ENCODE peak calls at places on chromosomes 5 and 9, in ten cellular contexts. One of them, this sample, is unnamed.

GRCh38 chr5:68747077-68747420 is 346.8 kb upstream of the SLC30A5 start:
- DNase-seq in IMR-90: no peak
- DNase-seq in choroid plexus epithelial cell: no peak
- DNase-seq in HAP-1: no peak
- DNase-seq in naive thymus-derived CD4-positive, alpha-beta T cell: no peak
- DNase-seq in heart left ventricle: no peak
- DNase-seq in mesendoderm: no peak
- DNase-seq in coronary artery: no peak
- DNase-seq in stomach: no peak
- DNase-seq in CD8-positive, alpha-beta memory T cell: no peak
- DNase-seq in this sample: no peak

GRCh38 chr5:146368137-146368536 is 29.5 kb downstream of the POU4F3 start:
- DNase-seq in stomach: no peak
- DNase-seq in choroid plexus epithelial cell: peak
- DNase-seq in HAP-1: no peak
- DNase-seq in heart left ventricle: no peak
- DNase-seq in naive thymus-derived CD4-positive, alpha-beta T cell: no peak
- DNase-seq in coronary artery: no peak
- DNase-seq in mesendoderm: no peak
- DNase-seq in CD8-positive, alpha-beta memory T cell: no peak
- DNase-seq in IMR-90: no peak
- DNase-seq in this sample: peak

GRCh38 chr9:128055222-128056040 is 11.7 kb downstream of the NAIF1 start:
- DNase-seq in choroid plexus epithelial cell: peak
- DNase-seq in HAP-1: no peak
- DNase-seq in mesendoderm: peak
- DNase-seq in CD8-positive, alpha-beta memory T cell: no peak
- DNase-seq in coronary artery: peak
- DNase-seq in IMR-90: no peak
- DNase-seq in stomach: peak
- DNase-seq in naive thymus-derived CD4-positive, alpha-beta T cell: no peak
- DNase-seq in heart left ventricle: peak
- DNase-seq in this sample: peak

GRCh38 chr5:31194458-31194808 is 947 bp downstream of the CDH6 start:
- DNase-seq in IMR-90: peak
- DNase-seq in HAP-1: peak
- DNase-seq in heart left ventricle: no peak
- DNase-seq in naive thymus-derived CD4-positive, alpha-beta T cell: no peak
- DNase-seq in coronary artery: no peak
- DNase-seq in CD8-positive, alpha-beta memory T cell: no peak
- DNase-seq in stomach: no peak
- DNase-seq in mesendoderm: no peak
- DNase-seq in choroid plexus epithelial cell: peak
- DNase-seq in this sample: peak

GRCh38 chr5:157729858-157730257 is 1.4 kb upstream of the THG1L start:
- DNase-seq in IMR-90: no peak
- DNase-seq in HAP-1: no peak
- DNase-seq in coronary artery: no peak
- DNase-seq in CD8-positive, alpha-beta memory T cell: no peak
- DNase-seq in naive thymus-derived CD4-positive, alpha-beta T cell: no peak
- DNase-seq in choroid plexus epithelial cell: no peak
- DNase-seq in heart left ventricle: no peak
- DNase-seq in stomach: no peak
- DNase-seq in mesendoderm: no peak
- DNase-seq in this sample: no peak

GRCh38 chr9:126363847-126364671 is 37.4 kb downstream of the MVB12B start:
- DNase-seq in IMR-90: peak
- DNase-seq in stomach: no peak
- DNase-seq in choroid plexus epithelial cell: no peak
- DNase-seq in naive thymus-derived CD4-positive, alpha-beta T cell: no peak
- DNase-seq in HAP-1: no peak
- DNase-seq in mesendoderm: no peak
- DNase-seq in coronary artery: no peak
- DNase-seq in heart left ventricle: no peak
- DNase-seq in CD8-positive, alpha-beta memory T cell: no peak
- DNase-seq in this sample: peak

GRCh38 chr5:74130141-74130897 is 504.3 kb downstream of the ARHGEF28 start:
- DNase-seq in choroid plexus epithelial cell: no peak
- DNase-seq in IMR-90: no peak
- DNase-seq in CD8-positive, alpha-beta memory T cell: no peak
- DNase-seq in naive thymus-derived CD4-positive, alpha-beta T cell: no peak
- DNase-seq in coronary artery: no peak
- DNase-seq in HAP-1: no peak
- DNase-seq in mesendoderm: peak
- DNase-seq in stomach: no peak
- DNase-seq in heart left ventricle: no peak
- DNase-seq in this sample: no peak

GRCh38 chr5:54610197-54610898 is 92.8 kb downstream of the SNX18 start:
- DNase-seq in naive thymus-derived CD4-positive, alpha-beta T cell: peak
- DNase-seq in mesendoderm: peak
- DNase-seq in coronary artery: no peak
- DNase-seq in IMR-90: no peak
- DNase-seq in HAP-1: no peak
- DNase-seq in CD8-positive, alpha-beta memory T cell: peak
- DNase-seq in stomach: no peak
- DNase-seq in heart left ventricle: no peak
- DNase-seq in choroid plexus epithelial cell: peak
- DNase-seq in this sample: no peak

GRCh38 chr5:16134204-16134603 is 45.4 kb downstream of the MARCHF11 start:
- DNase-seq in HAP-1: no peak
- DNase-seq in CD8-positive, alpha-beta memory T cell: no peak
- DNase-seq in naive thymus-derived CD4-positive, alpha-beta T cell: no peak
- DNase-seq in choroid plexus epithelial cell: no peak
- DNase-seq in coronary artery: no peak
- DNase-seq in mesendoderm: no peak
- DNase-seq in stomach: no peak
- DNase-seq in IMR-90: no peak
- DNase-seq in heart left ventricle: no peak
- DNase-seq in this sample: no peak

GRCh38 chr5:139419793-139420192 is 15.9 kb upstream of the SPATA24 start:
- DNase-seq in stomach: no peak
- DNase-seq in naive thymus-derived CD4-positive, alpha-beta T cell: no peak
- DNase-seq in IMR-90: no peak
- DNase-seq in HAP-1: no peak
- DNase-seq in heart left ventricle: no peak
- DNase-seq in CD8-positive, alpha-beta memory T cell: no peak
- DNase-seq in mesendoderm: peak
- DNase-seq in coronary artery: no peak
- DNase-seq in choroid plexus epithelial cell: no peak
- DNase-seq in this sample: no peak

GRCh38 chr9:37550781-37551180 is 25.4 kb downstream of the FBXO10 start:
- DNase-seq in coronary artery: no peak
- DNase-seq in CD8-positive, alpha-beta memory T cell: no peak
- DNase-seq in choroid plexus epithelial cell: peak
- DNase-seq in HAP-1: no peak
- DNase-seq in IMR-90: peak
- DNase-seq in mesendoderm: no peak
- DNase-seq in naive thymus-derived CD4-positive, alpha-beta T cell: no peak
- DNase-seq in stomach: no peak
- DNase-seq in heart left ventricle: no peak
- DNase-seq in this sample: peak

GRCh38 chr9:130482463-130482862 is 37.7 kb downstream of the ASS1 start:
- DNase-seq in CD8-positive, alpha-beta memory T cell: no peak
- DNase-seq in mesendoderm: peak
- DNase-seq in HAP-1: no peak
- DNase-seq in choroid plexus epithelial cell: peak
- DNase-seq in stomach: no peak
- DNase-seq in coronary artery: no peak
- DNase-seq in heart left ventricle: no peak
- DNase-seq in IMR-90: no peak
- DNase-seq in naive thymus-derived CD4-positive, alpha-beta T cell: no peak
- DNase-seq in this sample: no peak

GRCh38 chr5:96024683-96025475 is 63.2 kb upstream of the ELL2 start:
- DNase-seq in IMR-90: no peak
- DNase-seq in choroid plexus epithelial cell: no peak
- DNase-seq in heart left ventricle: no peak
- DNase-seq in coronary artery: no peak
- DNase-seq in CD8-positive, alpha-beta memory T cell: no peak
- DNase-seq in naive thymus-derived CD4-positive, alpha-beta T cell: no peak
- DNase-seq in mesendoderm: no peak
- DNase-seq in HAP-1: no peak
- DNase-seq in stomach: no peak
- DNase-seq in this sample: no peak

GRCh38 chr5:92518318-92518913 is 1062.6 kb downstream of the NR2F1-AS1 start:
- DNase-seq in HAP-1: peak
- DNase-seq in CD8-positive, alpha-beta memory T cell: no peak
- DNase-seq in heart left ventricle: no peak
- DNase-seq in stomach: no peak
- DNase-seq in choroid plexus epithelial cell: peak
- DNase-seq in mesendoderm: peak
- DNase-seq in coronary artery: no peak
- DNase-seq in naive thymus-derived CD4-positive, alpha-beta T cell: no peak
- DNase-seq in IMR-90: peak
- DNase-seq in this sample: peak

GRCh38 chr9:112332272-112332671 is 1.1 kb downstream of the PTBP3 start:
- DNase-seq in naive thymus-derived CD4-positive, alpha-beta T cell: peak
- DNase-seq in IMR-90: no peak
- DNase-seq in CD8-positive, alpha-beta memory T cell: no peak
- DNase-seq in HAP-1: no peak
- DNase-seq in choroid plexus epithelial cell: no peak
- DNase-seq in coronary artery: no peak
- DNase-seq in stomach: no peak
- DNase-seq in mesendoderm: no peak
- DNase-seq in heart left ventricle: no peak
- DNase-seq in this sample: peak

GRCh38 chr9:133873006-133873780 is 118.9 kb downstream of the VAV2 start:
- DNase-seq in stomach: no peak
- DNase-seq in choroid plexus epithelial cell: no peak
- DNase-seq in heart left ventricle: no peak
- DNase-seq in mesendoderm: no peak
- DNase-seq in coronary artery: no peak
- DNase-seq in naive thymus-derived CD4-positive, alpha-beta T cell: no peak
- DNase-seq in HAP-1: no peak
- DNase-seq in CD8-positive, alpha-beta memory T cell: no peak
- DNase-seq in IMR-90: no peak
- DNase-seq in this sample: no peak

GRCh38 chr9:93908591-93909241 is 46.4 kb downstream of the BARX1 start:
- DNase-seq in IMR-90: no peak
- DNase-seq in coronary artery: no peak
- DNase-seq in heart left ventricle: no peak
- DNase-seq in HAP-1: peak
- DNase-seq in CD8-positive, alpha-beta memory T cell: no peak
- DNase-seq in stomach: peak
- DNase-seq in naive thymus-derived CD4-positive, alpha-beta T cell: peak
- DNase-seq in choroid plexus epithelial cell: peak
- DNase-seq in mesendoderm: no peak
- DNase-seq in this sample: no peak

GRCh38 chr9:129407905-129408452 is 212.9 kb downstream of the C9orf50 start:
- DNase-seq in naive thymus-derived CD4-positive, alpha-beta T cell: no peak
- DNase-seq in heart left ventricle: no peak
- DNase-seq in HAP-1: no peak
- DNase-seq in coronary artery: no peak
- DNase-seq in IMR-90: no peak
- DNase-seq in choroid plexus epithelial cell: no peak
- DNase-seq in mesendoderm: no peak
- DNase-seq in stomach: no peak
- DNase-seq in CD8-positive, alpha-beta memory T cell: no peak
- DNase-seq in this sample: no peak
- H3K4me3 ChIP-seq in naive thymus-derived CD4-positive, alpha-beta T cell: no peak
- H3K4me3 ChIP-seq in heart left ventricle: no peak
- H3K4me3 ChIP-seq in HAP-1: no peak
- H3K4me3 ChIP-seq in coronary artery: no peak
- H3K4me3 ChIP-seq in IMR-90: no peak
- H3K4me3 ChIP-seq in choroid plexus epithelial cell: no peak
- H3K4me3 ChIP-seq in mesendoderm: no peak
- H3K4me3 ChIP-seq in stomach: no peak
- H3K4me3 ChIP-seq in CD8-positive, alpha-beta memory T cell: no peak
- H3K4me3 ChIP-seq in this sample: no peak

DNA sequence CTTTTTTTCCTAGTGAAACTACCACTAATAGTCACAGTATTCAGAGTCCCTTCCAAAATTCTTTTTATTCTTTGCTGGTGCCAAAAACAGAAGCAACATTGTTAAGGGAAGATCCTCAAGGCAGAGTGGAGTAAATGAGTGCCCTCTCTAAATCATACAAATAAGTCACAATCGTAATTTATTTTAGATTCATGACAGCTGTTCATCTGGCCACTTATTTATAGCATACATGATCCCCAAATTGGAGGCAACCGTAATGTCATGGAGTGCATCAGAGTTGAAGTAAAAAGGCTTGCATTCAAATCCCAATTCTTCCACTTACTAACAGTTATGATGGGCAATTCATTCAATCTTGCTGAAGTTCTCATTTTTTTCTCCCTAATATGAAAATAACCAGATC is 33.4 kb downstream of the POLK start:
- DNase-seq in HAP-1: no peak
- DNase-seq in IMR-90: no peak
- DNase-seq in choroid plexus epithelial cell: no peak
- DNase-seq in heart left ventricle: no peak
- DNase-seq in coronary artery: no peak
- DNase-seq in naive thymus-derived CD4-positive, alpha-beta T cell: no peak
- DNase-seq in stomach: no peak
- DNase-seq in CD8-positive, alpha-beta memory T cell: no peak
- DNase-seq in mesendoderm: no peak
- DNase-seq in this sample: no peak
- H3K4me3 ChIP-seq in HAP-1: no peak
- H3K4me3 ChIP-seq in IMR-90: no peak
- H3K4me3 ChIP-seq in choroid plexus epithelial cell: no peak
- H3K4me3 ChIP-seq in heart left ventricle: no peak
- H3K4me3 ChIP-seq in coronary artery: no peak
- H3K4me3 ChIP-seq in naive thymus-derived CD4-positive, alpha-beta T cell: no peak
- H3K4me3 ChIP-seq in stomach: no peak
- H3K4me3 ChIP-seq in CD8-positive, alpha-beta memory T cell: no peak
- H3K4me3 ChIP-seq in mesendoderm: no peak
- H3K4me3 ChIP-seq in this sample: no peak

DNA sequence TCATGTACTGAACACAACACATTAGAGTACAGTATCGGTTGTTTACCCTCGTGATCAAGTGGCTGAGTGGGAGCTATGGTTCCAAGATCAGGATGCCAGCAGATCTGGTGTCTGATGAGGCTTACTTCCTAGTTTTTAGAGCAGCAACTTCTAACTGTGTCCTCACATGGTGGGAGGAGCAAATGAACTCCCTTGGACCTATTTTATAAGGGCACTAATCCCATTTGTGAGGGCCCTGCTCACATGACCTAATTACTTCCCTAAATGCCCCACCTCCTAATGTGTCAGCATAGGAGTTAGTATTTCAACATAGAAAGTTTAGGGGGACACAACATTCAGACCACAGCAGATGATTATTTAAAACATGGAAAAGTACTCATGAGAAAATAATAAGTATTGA is 111.8 kb downstream of the GCNT1 start:
- DNase-seq in IMR-90: no peak
- DNase-seq in HAP-1: peak
- DNase-seq in choroid plexus epithelial cell: no peak
- DNase-seq in coronary artery: no peak
- DNase-seq in stomach: no peak
- DNase-seq in mesendoderm: no peak
- DNase-seq in heart left ventricle: no peak
- DNase-seq in naive thymus-derived CD4-positive, alpha-beta T cell: no peak
- DNase-seq in CD8-positive, alpha-beta memory T cell: no peak
- DNase-seq in this sample: no peak
- H3K4me3 ChIP-seq in IMR-90: no peak
- H3K4me3 ChIP-seq in HAP-1: no peak
- H3K4me3 ChIP-seq in choroid plexus epithelial cell: no peak
- H3K4me3 ChIP-seq in coronary artery: peak
- H3K4me3 ChIP-seq in stomach: no peak
- H3K4me3 ChIP-seq in mesendoderm: no peak
- H3K4me3 ChIP-seq in heart left ventricle: peak
- H3K4me3 ChIP-seq in naive thymus-derived CD4-positive, alpha-beta T cell: peak
- H3K4me3 ChIP-seq in CD8-positive, alpha-beta memory T cell: no peak
- H3K4me3 ChIP-seq in this sample: no peak

DNA sequence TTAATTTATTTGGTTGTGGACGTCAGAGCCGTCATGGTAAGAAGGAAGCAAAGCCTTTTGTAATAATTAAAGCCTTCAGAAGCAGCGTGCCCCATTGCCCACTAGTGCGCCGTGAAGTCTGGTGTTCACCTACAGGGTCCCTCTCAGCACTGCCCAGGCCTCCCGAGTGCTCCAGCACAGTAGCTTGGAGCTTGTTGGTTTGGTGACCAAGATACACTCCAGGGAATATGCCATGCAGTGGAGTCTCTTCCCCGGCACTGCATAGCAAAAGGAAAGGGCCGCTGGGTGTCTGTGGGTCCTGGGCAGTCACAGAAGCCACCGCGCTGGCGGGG is 478 bp upstream of the SYK start:
- DNase-seq in choroid plexus epithelial cell: no peak
- DNase-seq in IMR-90: no peak
- DNase-seq in heart left ventricle: no peak
- DNase-seq in coronary artery: no peak
- DNase-seq in mesendoderm: no peak
- DNase-seq in naive thymus-derived CD4-positive, alpha-beta T cell: no peak
- DNase-seq in CD8-positive, alpha-beta memory T cell: no peak
- DNase-seq in stomach: no peak
- DNase-seq in HAP-1: no peak
- DNase-seq in this sample: no peak
- H3K4me3 ChIP-seq in choroid plexus epithelial cell: no peak
- H3K4me3 ChIP-seq in IMR-90: no peak
- H3K4me3 ChIP-seq in heart left ventricle: peak
- H3K4me3 ChIP-seq in coronary artery: peak
- H3K4me3 ChIP-seq in mesendoderm: no peak
- H3K4me3 ChIP-seq in naive thymus-derived CD4-positive, alpha-beta T cell: no peak
- H3K4me3 ChIP-seq in CD8-positive, alpha-beta memory T cell: no peak
- H3K4me3 ChIP-seq in stomach: peak
- H3K4me3 ChIP-seq in HAP-1: no peak
- H3K4me3 ChIP-seq in this sample: no peak

This sample was measured in fibroblast of the aortic adventitia.